ENCODE peak calls at places on chromosome 19, in four cellular contexts. One of them, this sample, is unnamed.

GRCh38 chr19:13459351-13459750 is 46.9 kb downstream of the CACNA1A start:
- DNase-seq in GM23248: no peak
- DNase-seq in HT1080: no peak
- DNase-seq in RPMI7951: no peak
- DNase-seq in this sample: no peak

GRCh38 chr19:46614114-46614701 is 10.7 kb downstream of the PTGIR start:
- DNase-seq in GM23248: peak
- DNase-seq in HT1080: peak
- DNase-seq in RPMI7951: peak
- DNase-seq in this sample: peak

GRCh38 chr19:15280048-15280725 is 47.9 kb upstream of the EPHX3 start:
- DNase-seq in GM23248: peak
- DNase-seq in HT1080: no peak
- DNase-seq in RPMI7951: peak
- DNase-seq in this sample: no peak

GRCh38 chr19:33740811-33741396 is 55.8 kb upstream of the KCTD15 start:
- DNase-seq in GM23248: peak
- DNase-seq in HT1080: peak
- DNase-seq in RPMI7951: peak
- DNase-seq in this sample: peak

GRCh38 chr19:33683881-33684549 is 62.3 kb downstream of the CHST8 start:
- DNase-seq in GM23248: peak
- DNase-seq in HT1080: peak
- DNase-seq in RPMI7951: peak
- DNase-seq in this sample: peak

GRCh38 chr19:16628984-16629691 is 1.1 kb upstream of the MED26 start:
- DNase-seq in GM23248: peak
- DNase-seq in HT1080: peak
- DNase-seq in RPMI7951: peak
- DNase-seq in this sample: no peak

GRCh38 chr19:12965017-12965811 is 4.2 kb upstream of the DAND5 start:
- DNase-seq in GM23248: peak
- DNase-seq in HT1080: peak
- DNase-seq in RPMI7951: peak
- DNase-seq in this sample: peak

GRCh38 chr19:39870171-39870971 is 24.2 kb upstream of the FBL start:
- DNase-seq in GM23248: no peak
- DNase-seq in HT1080: peak
- DNase-seq in RPMI7951: no peak
- DNase-seq in this sample: no peak

GRCh38 chr19:2722541-2723344 is 1.6 kb upstream of the DIRAS1 start:
- DNase-seq in GM23248: peak
- DNase-seq in HT1080: peak
- DNase-seq in RPMI7951: peak
- DNase-seq in this sample: no peak

GRCh38 chr19:7679017-7679720 is 1.5 kb upstream of the TRAPPC5 start:
- DNase-seq in GM23248: no peak
- DNase-seq in HT1080: no peak
- DNase-seq in RPMI7951: peak
- DNase-seq in this sample: no peak

This sample was measured in HuH-7.5.